ENCODE peak calls at places on chromosomes 2 and 18, in six cellular contexts. V is stimulated activated CD4-positive, alpha-beta T cell treated with anti-CD3 and anti-CD28 coated beads, Interleukin-2, amount 100 ng/mL, for 24 hours; R is activated CD4-positive, alpha-beta T cell treated with anti-CD3 and anti-CD28 coated beads for 48 hours; Z is RWPE1; Y is iPS-NIHi11; T is activated T-cell treated with anti-CD3 and anti-CD28 coated beads for 1 hour. B is an unnamed sample.

GRCh38 chr2:180739070-180739469 is 241.3 kb upstream of the UBE2E3 start:
- DNase-seq in V (no peak), R (no peak), Z (no peak), Y (no peak), T (no peak), B (no peak)

GRCh38 chr2:176002684-176003225 is 688 bp upstream of the LNPK start:
- DNase-seq in V (no peak), R (peak), Z (peak), Y (peak), T (no peak), B (no peak)

GRCh38 chr2:149040451-149040850 is 2.0 kb downstream of the LYPD6B start:
- DNase-seq in V (peak), R (peak), Z (no peak), Y (peak), T (peak), B (peak)

GRCh38 chr18:76658627-76659026 is 163.6 kb upstream of the ZNF516 start:
- DNase-seq in V (peak), R (peak), Z (no peak), Y (peak), T (no peak), B (peak)

GRCh38 chr2:158191569-158191968 is 89.9 kb downstream of the UPP2 start:
- DNase-seq in V (no peak), R (no peak), Z (no peak), Y (peak), T (no peak), B (no peak)

GRCh38 chr2:77642339-77642738 is 120.2 kb upstream of the LRRTM4 start:
- DNase-seq in V (no peak), R (no peak), Z (no peak), Y (no peak), T (no peak), B (no peak)

GRCh38 chr2:46002507-46002883 is 294.7 kb upstream of the EPAS1 start:
- DNase-seq in V (no peak), R (no peak), Z (no peak), Y (no peak), T (no peak), B (no peak)

GRCh38 chr18:59054892-59055291 is 84.8 kb upstream of the SEC11C start:
- DNase-seq in V (no peak), R (no peak), Z (no peak), Y (no peak), T (no peak), B (no peak)

GRCh38 chr2:187424156-187424555 is 23.9 kb downstream of the CALCRL start:
- DNase-seq in V (no peak), R (no peak), Z (no peak), Y (no peak), T (no peak), B (no peak)

GRCh38 chr2:159128191-159128590 is 158.3 kb downstream of the WDSUB1 start:
- DNase-seq in V (no peak), R (no peak), Z (no peak), Y (no peak), T (no peak), B (no peak)

GRCh38 chr2:41544709-41545108 is 503.1 kb upstream of the PKDCC start:
- DNase-seq in V (no peak), R (no peak), Z (no peak), Y (no peak), T (no peak), B (no peak)

GRCh38 chr2:173614265-173614930 is 259.7 kb downstream of the CDCA7 start:
- DNase-seq in V (no peak), R (no peak), Z (no peak), Y (no peak), T (no peak), B (no peak)

GRCh38 chr18:51561821-51562220 is 364.3 kb upstream of the MEX3C start:
- DNase-seq in V (no peak), R (no peak), Z (no peak), Y (no peak), T (no peak), B (no peak)

GRCh38 chr18:8704361-8705279 is 736 bp upstream of the MTCL1 start:
- DNase-seq in V (peak), R (peak), Z (peak), Y (peak), T (peak), B (peak)

GRCh38 chr2:18149660-18150246 is 271.3 kb downstream of the KCNS3 start:
- DNase-seq in V (no peak), R (no peak), Z (peak), Y (peak), T (no peak), B (no peak)

GRCh38 chr2:20660506-20660905 is 6.4 kb upstream of the GDF7 start:
- DNase-seq in V (no peak), R (no peak), Z (no peak), Y (no peak), T (no peak), B (no peak)

GRCh38 chr18:79169958-79170555 is 100.9 kb downstream of the ATP9B start:
- DNase-seq in V (no peak), R (no peak), Z (peak), Y (peak), T (no peak), B (no peak)

GRCh38 chr2:196798980-196799379 is 503 bp downstream of the GTF3C3 start:
- DNase-seq in V (no peak), R (no peak), Z (no peak), Y (peak), T (no peak), B (no peak)

B was measured in activated CD8-positive, alpha-beta T cell treated with anti-CD3 and anti-CD28 coated beads, Interleukin-2, amount 10 ng/mL, durations not matched to agents 7 days and 5 days.